ENCODE peak calls at places on chromosomes 1 and 21, in five cellular contexts. L is GM12891, E is HepG2, T is H1, I is K562. G is an unnamed sample.

GRCh38 chr1:12434174-12434573 is 183.8 kb downstream of the DHRS3 start:
- DNase-seq in L (no peak), E (no peak), T (no peak), I (no peak), G (no peak)

GRCh38 chr1:2352341-2353214 is 38.8 kb downstream of the MORN1 start:
- DNase-seq in L (no peak), E (no peak), T (no peak), I (no peak), G (no peak)

GRCh38 chr1:204744102-204744501 is 58.6 kb upstream of the LRRN2 start:
- DNase-seq in L (no peak), E (no peak), T (no peak), I (no peak), G (no peak)

GRCh38 chr1:150841626-150842025 is 33.6 kb upstream of the CTSK start:
- DNase-seq in L (no peak), E (no peak), T (no peak), I (no peak), G (no peak)

GRCh38 chr1:192696082-192696481 is 60.1 kb downstream of the RGS13 start:
- DNase-seq in L (no peak), E (no peak), T (no peak), I (no peak), G (no peak)

GRCh38 chr1:152479792-152480595 is 30.6 kb upstream of the LCE5A start:
- DNase-seq in L (no peak), E (peak), T (no peak), I (peak), G (no peak)

GRCh38 chr1:184427722-184428121 is 40.9 kb downstream of the C1orf21 start:
- DNase-seq in L (no peak), E (no peak), T (no peak), I (no peak), G (no peak)

GRCh38 chr1:14553711-14554110 is 44.8 kb upstream of the KAZN start:
- DNase-seq in L (no peak), E (no peak), T (no peak), I (no peak), G (no peak)

GRCh38 chr1:158037876-158038359 is 44.5 kb downstream of the KIRREL1 start:
- DNase-seq in L (no peak), E (no peak), T (no peak), I (no peak), G (no peak)

GRCh38 chr1:91338501-91338900 is 66.1 kb downstream of the HFM1 start:
- DNase-seq in L (no peak), E (no peak), T (no peak), I (no peak), G (no peak)

GRCh38 chr1:110768595-110768994 is 93.9 kb upstream of the KCNA3 start:
- DNase-seq in L (no peak), E (no peak), T (no peak), I (no peak), G (no peak)

GRCh38 chr1:201754353-201754752 is 74.6 kb upstream of the IPO9 start:
- DNase-seq in L (no peak), E (no peak), T (no peak), I (no peak), G (no peak)

GRCh38 chr1:207858806-207859205 is 52.1 kb downstream of the CD34 start:
- DNase-seq in L (no peak), E (peak), T (no peak), I (no peak), G (no peak)

GRCh38 chr1:93908394-93909145 is 660 bp downstream of the GCLM start:
- DNase-seq in L (peak), E (peak), T (no peak), I (peak), G (peak)

GRCh38 chr1:227900571-227901051 is 47.1 kb downstream of the WNT9A start:
- DNase-seq in L (no peak), E (no peak), T (no peak), I (no peak), G (no peak)

GRCh38 chr1:78884685-78885452 is 121.7 kb downstream of the ADGRL4 start:
- DNase-seq in L (no peak), E (no peak), T (peak), I (no peak), G (no peak)

GRCh38 chr1:68232354-68233148 is at the start of gene WLS:
- DNase-seq in L (no peak), E (no peak), T (no peak), I (no peak), G (no peak)

GRCh38 chr1:36950588-36950987 is 83.7 kb downstream of the GRIK3 start:
- DNase-seq in L (no peak), E (no peak), T (no peak), I (no peak), G (no peak)

GRCh38 chr1:205456868-205457724 is 1.3 kb upstream of the BLACAT1 start:
- DNase-seq in L (no peak), E (no peak), T (no peak), I (peak), G (no peak)

GRCh38 chr1:149888999-149889289 is 10.4 kb upstream of the BOLA1 start:
- DNase-seq in L (no peak), E (no peak), T (no peak), I (no peak), G (no peak)

GRCh38 chr1:12433323-12434053 is 184.5 kb downstream of the DHRS3 start:
- DNase-seq in L (no peak), E (peak), T (no peak), I (peak), G (no peak)

GRCh38 chr1:208141793-208142192 is 102.4 kb downstream of the PLXNA2 start:
- DNase-seq in L (no peak), E (no peak), T (no peak), I (no peak), G (no peak)

GRCh38 chr21:33395866-33396265 is 7.3 kb upstream of the IFNGR2 start:
- DNase-seq in L (no peak), E (no peak), T (no peak), I (no peak), G (no peak)

GRCh38 chr1:220966874-220967631 is 87.8 kb downstream of the HLX start:
- DNase-seq in L (no peak), E (no peak), T (no peak), I (peak), G (no peak)

GRCh38 chr1:33319949-33320618 is 814 bp downstream of the A3GALT2 start:
- DNase-seq in L (no peak), E (no peak), T (no peak), I (no peak), G (no peak)

GRCh38 chr1:230416430-230416829 is 9.7 kb downstream of the PGBD5 start:
- DNase-seq in L (no peak), E (no peak), T (no peak), I (no peak), G (no peak)

GRCh38 chr1:92619466-92620189 is 132.9 kb upstream of the GFI1 start:
- DNase-seq in L (no peak), E (no peak), T (no peak), I (no peak), G (no peak)

GRCh38 chr1:205360891-205361290 is 4.2 kb upstream of the KLHDC8A start:
- DNase-seq in L (no peak), E (no peak), T (no peak), I (no peak), G (no peak)

GRCh38 chr1:24762133-24762676 is 17.0 kb downstream of the CLIC4 start:
- DNase-seq in L (no peak), E (no peak), T (no peak), I (no peak), G (no peak)

GRCh38 chr1:228091084-228091483 is 8.6 kb downstream of the ARF1 start:
- DNase-seq in L (no peak), E (no peak), T (no peak), I (no peak), G (no peak)

GRCh38 chr1:45001011-45001481 is 10.1 kb downstream of the HECTD3 start:
- DNase-seq in L (no peak), E (no peak), T (no peak), I (no peak), G (no peak)

DNA sequence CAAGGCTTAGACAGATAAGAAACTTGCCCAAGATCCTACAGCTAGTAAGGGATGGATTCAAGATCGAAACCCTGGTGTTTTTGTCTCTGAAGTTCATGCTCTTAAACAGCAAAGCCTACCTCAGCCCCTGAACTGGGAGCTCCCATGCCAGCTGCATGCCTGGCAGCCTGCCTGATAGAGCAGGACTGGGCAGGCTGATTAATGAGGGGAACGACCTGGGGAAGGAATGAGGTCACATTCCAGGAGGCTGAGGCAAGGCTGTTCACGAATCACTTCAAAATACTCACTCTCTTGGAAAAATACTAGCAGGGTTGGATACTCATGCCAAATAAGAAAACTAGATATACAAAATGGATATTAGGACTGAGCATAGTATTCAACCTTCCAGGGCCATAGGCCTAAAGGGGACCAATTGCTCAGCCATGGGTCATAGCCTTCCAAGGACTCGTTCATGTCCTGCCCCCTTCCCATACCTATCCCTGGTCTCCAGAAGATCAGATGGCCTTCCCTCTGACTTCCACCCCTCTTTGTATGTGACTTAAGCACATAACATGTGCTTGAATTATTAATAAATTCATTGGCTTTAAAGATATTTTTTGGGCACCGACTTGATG is 15.6 kb upstream of the TACSTD2 start:
- DNase-seq in L (no peak), E (no peak), T (no peak), I (no peak), G (no peak)
- TF ChIP-seq TAF1 in L (no peak), E (no peak), T (no peak), I (no peak), G (no peak)

GRCh38 chr1:225809842-225810578 is at the start of gene EPHX1:
- DNase-seq in L (peak), E (peak), T (no peak), I (peak), G (peak)
- TF ChIP-seq POLR2A in L (no peak), E (peak), T (peak), I (no peak), G (peak)

GRCh38 chr1:64597151-64597550 is 127.2 kb downstream of the CACHD1 start:
- DNase-seq in L (no peak), E (no peak), T (no peak), I (no peak), G (no peak)

GRCh38 chr1:64595871-64596515 is 126.1 kb downstream of the CACHD1 start:
- DNase-seq in L (no peak), E (peak), T (no peak), I (no peak), G (no peak)

GRCh38 chr1:64598100-64598571 is 128.2 kb downstream of the CACHD1 start:
- DNase-seq in L (no peak), E (no peak), T (no peak), I (no peak), G (no peak)

DNA sequence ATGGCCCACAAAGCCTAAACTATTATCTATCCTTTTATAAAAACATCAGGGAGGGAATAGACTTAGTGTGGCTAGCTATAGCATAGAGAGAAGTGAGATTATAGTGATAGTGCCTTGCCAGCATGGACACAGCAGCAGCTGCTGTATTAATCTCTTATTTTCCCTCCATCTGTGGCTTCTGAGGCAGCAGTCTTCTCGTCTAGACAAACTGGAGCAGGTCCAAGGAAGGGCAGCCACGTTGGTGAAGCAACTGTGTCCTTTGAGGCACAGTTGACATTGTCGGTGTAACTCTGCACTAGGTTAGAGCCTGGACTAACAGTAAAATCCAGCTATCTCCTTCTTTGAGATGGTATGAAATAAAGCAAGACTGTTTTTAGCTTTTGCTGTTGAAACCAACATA is 131.3 kb downstream of the CACHD1 start:
- DNase-seq in L (no peak), E (no peak), T (no peak), I (no peak), G (no peak)
- TF ChIP-seq TAF1 in L (no peak), E (no peak), T (no peak), I (no peak), G (no peak)

GRCh38 chr1:153611356-153611755 is 1.6 kb downstream of the S100A16 start:
- DNase-seq in L (no peak), E (no peak), T (no peak), I (no peak), G (no peak)

GRCh38 chr1:153614189-153614900 is 1.4 kb upstream of the S100A16 start:
- DNase-seq in L (no peak), E (no peak), T (no peak), I (no peak), G (no peak)

GRCh38 chr1:153612111-153612754 is 704 bp downstream of the S100A16 start:
- DNase-seq in L (no peak), E (no peak), T (no peak), I (no peak), G (no peak)

GRCh38 chr1:153613406-153613805 is 469 bp upstream of the S100A16 start:
- DNase-seq in L (no peak), E (no peak), T (no peak), I (no peak), G (no peak)

GRCh38 chr1:153612755-153613331 is at the start of gene S100A16:
- DNase-seq in L (no peak), E (no peak), T (no peak), I (peak), G (no peak)
- TF ChIP-seq POLR2A in L (no peak), E (peak), T (no peak), I (no peak), G (no peak)

DNA sequence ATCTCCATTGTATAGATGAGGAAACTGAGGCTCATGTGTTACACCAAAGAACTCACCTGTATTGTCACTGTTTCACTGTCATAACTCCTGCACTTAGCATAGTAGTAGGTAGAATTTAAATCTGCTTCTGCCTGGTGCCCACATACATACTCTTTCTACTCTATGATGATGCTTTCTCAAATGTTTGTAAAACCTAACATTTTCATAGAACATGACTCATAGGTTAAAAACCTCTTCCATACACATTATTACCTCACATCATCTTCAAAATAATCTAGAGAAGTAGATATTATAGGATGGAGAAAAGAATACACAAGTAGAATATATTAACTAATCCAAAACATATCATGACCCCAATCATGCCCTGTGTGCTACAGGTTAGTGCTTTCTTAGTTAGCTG is 157.0 kb downstream of the LRRC40 start:
- DNase-seq in L (no peak), E (no peak), T (no peak), I (no peak), G (no peak)
- TF ChIP-seq TAF1 in L (no peak), E (no peak), T (no peak), I (no peak), G (no peak)

DNA sequence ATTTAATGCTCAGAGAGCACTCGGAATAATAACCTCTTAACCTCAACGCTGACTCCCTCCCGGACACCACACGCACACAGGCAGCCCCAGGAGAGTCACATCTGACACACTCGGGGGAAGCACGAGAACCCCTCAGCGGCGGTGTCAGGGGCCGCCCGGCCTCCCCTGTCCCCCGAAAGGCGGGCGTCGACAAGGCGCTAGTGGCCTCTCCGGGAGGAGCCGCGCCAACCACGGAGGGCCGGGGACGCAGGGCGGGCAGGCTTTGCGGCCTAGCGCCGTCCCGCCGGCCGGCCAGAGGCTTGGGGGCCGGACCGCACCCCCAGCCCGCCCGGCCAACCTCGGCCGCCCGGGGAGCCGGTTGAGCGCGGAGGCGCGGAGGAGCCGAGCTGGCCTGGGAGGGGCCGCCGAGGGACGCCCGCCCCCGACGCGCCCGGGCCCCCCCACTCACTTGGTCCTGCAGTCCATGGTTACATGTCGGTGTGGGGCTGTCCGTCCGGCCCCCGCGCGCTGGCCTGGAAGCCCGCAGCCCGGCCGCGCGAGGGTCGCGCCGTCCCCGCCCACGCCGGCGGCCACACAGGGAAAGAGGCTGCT is 494 bp downstream of the DENND1B start:
- DNase-seq in L (peak), E (peak), T (no peak), I (peak), G (peak)
- TF ChIP-seq POLR2A in L (no peak), E (no peak), T (no peak), I (no peak), G (no peak)

DNA sequence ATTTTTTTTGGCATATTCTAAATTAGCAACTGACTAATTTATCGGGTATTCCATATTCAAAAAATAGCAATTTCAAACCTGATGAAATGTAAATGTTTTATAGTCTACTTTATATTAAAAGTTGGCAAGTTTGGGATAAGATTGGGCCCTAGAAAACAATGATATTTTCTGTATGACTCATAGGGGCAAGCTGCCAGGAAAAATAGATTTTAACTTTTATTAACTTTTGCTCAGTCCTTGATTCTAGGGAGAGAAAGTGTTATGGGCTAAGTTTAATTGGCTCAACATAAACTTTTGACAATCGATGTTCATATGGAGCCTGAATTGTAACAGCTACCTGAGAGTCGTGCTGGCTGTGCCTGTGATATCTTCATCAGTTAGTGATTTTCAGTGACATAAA is 576.9 kb upstream of the B3GALT2 start:
- DNase-seq in L (no peak), E (no peak), T (no peak), I (no peak), G (no peak)
- TF ChIP-seq TAF1 in L (no peak), E (no peak), T (no peak), I (no peak), G (no peak)

GRCh38 chr1:8873506-8874229 is 4.8 kb downstream of the ENO1 start:
- DNase-seq in L (no peak), E (no peak), T (peak), I (peak), G (no peak)
- TF ChIP-seq POLR2A in L (no peak), E (peak), T (no peak), I (peak), G (peak)

G was measured in GM12892.